ENCODE peak calls at places on chromosomes 2 and 18, in ten cellular contexts. H is AG09309; V is tibial artery; P is CD8-positive, alpha-beta T cell; K is PC-3; F is fibroblast of lung; S is hepatocyte; A is cardiac muscle cell; T is kidney epithelial cell; C is foreskin fibroblast. M is an unnamed sample.

GRCh38 chr2:68251855-68252406 is 401 bp downstream of the PPP3R1 start:
- DNase-seq in A (peak; percentile 56), F (no peak), H (no peak), V (peak; percentile 19), P (peak; percentile 7), K (no peak), T (no peak), C (peak; percentile 44), S (peak; percentile 72), M (no peak)

GRCh38 chr2:72940786-72941185 is 23.5 kb downstream of the EMX1 start:
- DNase-seq in A (no peak), T (no peak), K (no peak), P (no peak), V (no peak), F (peak; percentile 66), H (peak; percentile 20), C (peak; percentile 61), S (no peak), M (no peak)

GRCh38 chr18:13366131-13366530 is 147.6 kb downstream of the LDLRAD4 start:
- DNase-seq in C (no peak), K (no peak), A (no peak), F (no peak), V (no peak), P (no peak), T (no peak), H (no peak), S (no peak), M (no peak)

GRCh38 chr2:27932396-27932795 is 41.9 kb downstream of the BABAM2 start:
- DNase-seq in S (peak; percentile 23), F (peak; percentile 88), K (peak; percentile 94), T (peak; percentile 82), V (no peak), H (no peak), C (peak; percentile 58), P (no peak), A (no peak), M (no peak)

GRCh38 chr2:78644849-78645248 is 380.7 kb upstream of the REG3G start:
- DNase-seq in A (no peak), H (no peak), K (peak; percentile 6), P (no peak), C (no peak), S (no peak), T (no peak), V (no peak), F (no peak), M (no peak)

GRCh38 chr2:38116762-38117161 is 40.8 kb upstream of the CYP1B1 start:
- DNase-seq in V (no peak), T (no peak), S (no peak), K (peak; percentile 89), P (no peak), H (peak; percentile 64), F (peak; percentile 66), A (no peak), C (peak; percentile 89), M (no peak)

GRCh38 chr18:46096651-46097300 is 1.3 kb downstream of the ATP5F1A start:
- DNase-seq in T (no peak), C (peak; percentile 34), V (no peak), A (no peak), H (no peak), S (no peak), K (no peak), F (peak; percentile 20), P (no peak), M (no peak)

GRCh38 chr18:34114996-34115395 is 109.7 kb downstream of the NOL4 start:
- DNase-seq in T (no peak), K (no peak), C (no peak), H (no peak), S (no peak), F (peak; percentile 9), P (no peak), A (no peak), V (no peak), M (no peak)

GRCh38 chr18:13137041-13137938 is 81.3 kb upstream of the LDLRAD4 start:
- DNase-seq in S (no peak), C (peak; percentile 52), F (peak; percentile 38), P (peak; percentile 29), H (no peak), A (peak; percentile 33), V (no peak), T (no peak), K (no peak), M (no peak)

GRCh38 chr2:237901932-237902846 is 42.8 kb downstream of the RAMP1 start:
- DNase-seq in V (no peak), A (no peak), K (no peak), T (no peak), S (no peak), C (peak; percentile 18), H (no peak), P (no peak), F (no peak), M (no peak)

GRCh38 chr2:69939722-69940121 is 21.7 kb downstream of the ASPRV1 start:
- DNase-seq in F (no peak), V (no peak), T (no peak), K (no peak), S (no peak), P (no peak), A (no peak), H (no peak), C (no peak), M (no peak)

GRCh38 chr18:67194886-67195285 is 321.6 kb downstream of the DSEL start:
- DNase-seq in V (no peak), K (no peak), P (no peak), S (no peak), A (no peak), F (no peak), C (no peak), H (no peak), T (no peak), M (no peak)

GRCh38 chr18:67200665-67201064 is 315.9 kb downstream of the DSEL start:
- DNase-seq in F (no peak), P (no peak), T (no peak), V (no peak), K (no peak), S (no peak), A (no peak), C (no peak), H (no peak), M (no peak)

DNA sequence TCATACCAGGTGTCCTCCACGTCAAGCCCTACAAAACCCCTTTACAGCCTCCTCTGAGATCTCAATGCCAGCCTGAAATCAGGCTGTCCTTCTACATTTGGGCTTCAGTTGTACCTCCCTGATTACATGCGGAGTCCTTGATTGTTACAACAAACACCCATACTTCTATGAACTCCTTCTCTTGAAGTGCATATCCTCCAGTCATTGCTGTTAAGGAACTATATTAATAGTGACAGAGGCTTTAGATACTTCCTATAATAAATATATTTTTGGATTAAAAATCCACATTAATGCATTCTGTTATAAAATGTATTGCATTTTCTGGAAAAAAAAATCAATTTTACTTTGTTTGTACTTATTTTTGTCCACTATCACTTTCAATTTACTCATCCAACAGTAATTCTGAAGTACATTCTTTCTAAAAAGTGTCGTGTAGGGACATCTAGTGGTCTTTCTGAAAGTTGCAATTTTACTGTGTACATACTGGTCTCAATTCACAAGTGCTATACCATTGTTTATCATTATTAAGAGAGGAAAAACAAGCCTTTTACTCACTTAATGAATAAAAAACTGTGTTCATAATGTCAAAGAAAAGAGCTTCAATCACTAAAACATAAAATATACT is 316.4 kb downstream of the DSEL start:
- DNase-seq in P (no peak), K (peak; percentile 80), V (no peak), A (peak; percentile 52), T (peak; percentile 28), H (peak; percentile 21), C (peak; percentile 64), F (peak; percentile 50), S (peak; percentile 57), M (no peak)
- TF ChIP-seq CTCF in P (peak; percentile 68), K (peak; percentile 74), V (peak; percentile 48), A (peak; percentile 67), T (peak; percentile 46), H (peak; percentile 41), C (peak; percentile 44), F (no peak), S (peak; percentile 81), M (peak; percentile 51)

GRCh38 chr2:222399038-222399783 is 25.1 kb upstream of the SGPP2 start:
- DNase-seq in H (no peak), F (no peak), S (no peak), C (no peak), P (no peak), A (peak; percentile 83), T (no peak), V (no peak), K (no peak), M (no peak)
- H3K4me3 ChIP-seq in H (no peak overlapping the region), F (no peak overlapping the region), S (no peak overlapping the region), C (no peak overlapping the region), P (no peak overlapping the region), A (peak overlapping the region; percentile 8), T (no peak overlapping the region), V (no peak overlapping the region), K (no peak overlapping the region), M (no peak overlapping the region)

DNA sequence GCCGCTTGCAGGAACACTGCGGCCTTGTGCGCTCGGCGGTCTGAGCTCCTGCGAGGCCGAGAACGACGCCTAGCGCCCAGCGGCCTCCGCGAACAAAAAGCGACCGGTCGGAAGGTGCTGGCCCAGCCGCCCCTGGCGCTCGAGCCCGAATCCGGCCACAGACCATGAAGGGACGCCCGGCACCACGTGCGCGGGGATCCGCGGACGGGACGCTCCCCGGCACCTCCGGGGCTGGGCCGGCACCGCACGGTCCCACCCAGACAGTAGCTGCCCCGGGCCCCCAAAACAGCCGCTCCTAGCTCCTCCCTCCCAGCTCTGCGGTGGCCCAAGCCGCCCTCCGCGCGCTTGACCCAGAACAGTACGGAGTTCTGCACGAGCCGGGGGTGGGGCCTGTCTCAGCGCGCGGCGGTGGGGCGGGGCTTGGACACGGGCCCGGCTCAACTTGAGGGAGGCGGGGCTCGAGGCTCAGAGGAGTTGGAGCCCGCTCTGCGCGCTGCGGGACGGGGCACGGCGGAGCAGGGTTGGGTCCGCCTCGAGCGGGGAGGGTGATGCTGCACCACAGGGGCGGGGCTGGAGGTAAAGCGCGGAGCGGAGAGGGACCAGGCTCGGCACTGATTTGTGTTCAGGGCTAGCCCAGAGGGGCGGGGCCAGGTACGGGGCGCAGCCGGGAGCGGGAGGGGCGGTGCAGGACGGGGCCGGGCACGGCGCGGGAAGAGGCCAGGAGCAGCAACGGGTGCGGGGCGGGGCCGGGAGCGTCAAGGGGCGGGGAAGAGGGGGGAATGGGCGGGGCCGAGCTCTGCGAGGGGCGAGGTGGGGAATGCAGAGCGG is 538 bp upstream of the IMPA2 start:
- DNase-seq in P (peak; percentile 92), C (peak; percentile 99), F (peak; percentile 97), H (peak; percentile 86), A (peak; percentile 99), V (peak; percentile 97), K (peak; percentile 99), T (peak; percentile 86), S (peak; percentile 100), M (peak; percentile 95)
- TF ChIP-seq CTCF in P (no peak), C (no peak), F (no peak), H (no peak), A (no peak), V (no peak), K (peak; percentile 24), T (no peak), S (peak; percentile 24), M (no peak)

DNA sequence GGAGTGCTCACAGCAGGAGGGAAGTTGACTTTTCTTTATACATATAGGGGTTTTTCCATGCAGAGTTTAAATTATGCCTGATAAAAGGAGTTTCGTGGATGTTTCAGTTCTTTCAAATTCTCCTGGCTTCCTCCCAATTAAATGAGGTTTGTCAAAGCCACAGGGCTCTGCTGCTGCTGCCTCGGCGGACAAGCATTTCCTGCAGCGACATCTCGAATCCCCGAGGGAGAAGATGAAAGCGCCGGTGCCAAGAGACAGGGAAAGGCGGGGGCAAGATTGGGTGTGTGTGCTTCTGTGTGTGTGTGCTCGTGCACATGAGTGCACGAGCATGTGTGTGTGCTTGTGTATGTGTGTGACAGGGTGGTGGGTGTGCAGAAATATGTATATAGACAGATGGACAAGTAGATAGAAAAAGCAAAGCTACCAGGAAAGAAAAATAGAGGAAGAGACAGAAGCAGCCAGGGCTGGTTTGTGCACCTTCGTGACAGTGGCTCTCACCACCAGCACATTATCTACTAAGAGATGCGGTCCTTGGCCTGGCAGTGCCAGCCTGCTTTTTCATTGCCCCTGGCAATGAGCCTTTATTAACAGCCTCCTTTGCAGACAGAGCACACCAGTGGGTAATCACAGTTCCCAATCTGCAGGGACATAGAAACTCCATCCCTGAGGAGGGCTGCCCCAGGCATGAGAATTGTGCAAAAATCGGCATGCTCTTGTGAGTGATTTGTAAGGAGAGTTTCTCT is 76.2 kb downstream of the CDK15 start:
- DNase-seq in P (no peak), T (no peak), S (no peak), C (peak; percentile 73), A (no peak), F (peak; percentile 74), H (no peak), V (no peak), K (peak; percentile 47), M (no peak)
- H3K4me3 ChIP-seq in P (no peak overlapping the region), T (no peak overlapping the region), S (no peak overlapping the region), C (no peak overlapping the region), A (no peak overlapping the region), F (no peak overlapping the region), H (no peak overlapping the region), V (peak overlapping the region; percentile 7), K (peak overlapping the region; percentile 62), M (no peak overlapping the region)

M was measured in retinal pigment epithelial cell.